ENCODE peak calls at places on chromosomes 12 and 14, in seven cellular contexts. W, F, Q, O, N, T and L are unnamed samples.

GRCh38 chr12:102763016-102763415 is 154.0 kb downstream of the PAH start:
- DNase-seq in W (no peak), F (no peak), Q (no peak), O (no peak), N (no peak), T (no peak), L (no peak)

GRCh38 chr14:90093942-90094595 is 32.3 kb downstream of the KCNK13 start:
- DNase-seq in W (no peak), F (peak), Q (no peak), O (no peak), N (no peak), T (no peak), L (no peak)

GRCh38 chr14:75401356-75401755 is 26.5 kb upstream of the JDP2 start:
- DNase-seq in W (peak), F (no peak), Q (peak), O (no peak), N (no peak), T (no peak), L (no peak)

GRCh38 chr14:63468273-63468672 is 74.9 kb downstream of the PPP2R5E start:
- DNase-seq in W (no peak), F (peak), Q (no peak), O (no peak), N (no peak), T (no peak), L (no peak)

GRCh38 chr12:29427964-29428363 is 47.0 kb upstream of the ERGIC2 start:
- DNase-seq in W (no peak), F (no peak), Q (no peak), O (no peak), N (no peak), T (no peak), L (no peak)

GRCh38 chr14:32710351-32711102 is 228.2 kb upstream of the NPAS3 start:
- DNase-seq in W (no peak), F (no peak), Q (no peak), O (no peak), N (no peak), T (no peak), L (no peak)

GRCh38 chr12:79296871-79297270 is 393.9 kb downstream of the PAWR start:
- DNase-seq in W (no peak), F (no peak), Q (no peak), O (no peak), N (no peak), T (no peak), L (no peak)

GRCh38 chr14:76329150-76329881 is 46.6 kb upstream of the ESRRB start:
- DNase-seq in W (no peak), F (no peak), Q (no peak), O (no peak), N (no peak), T (no peak), L (no peak)

GRCh38 chr12:2634481-2634880 is 160.3 kb upstream of the FKBP4 start:
- DNase-seq in W (no peak), F (no peak), Q (no peak), O (no peak), N (no peak), T (no peak), L (no peak)

GRCh38 chr14:105313381-105314286 is 914 bp upstream of the PACS2 start:
- DNase-seq in W (no peak), F (no peak), Q (no peak), O (no peak), N (peak), T (no peak), L (peak)

GRCh38 chr12:48996794-48997718 is 2.1 kb downstream of the DDN start:
- DNase-seq in W (no peak), F (no peak), Q (peak), O (peak), N (peak), T (no peak), L (no peak)

GRCh38 chr14:55102141-55102547 is 26.9 kb upstream of the LGALS3 start:
- DNase-seq in W (peak), F (peak), Q (peak), O (peak), N (peak), T (no peak), L (peak)

GRCh38 chr12:46222642-46223041 is 46.2 kb downstream of the SLC38A1 start:
- DNase-seq in W (no peak), F (no peak), Q (no peak), O (no peak), N (no peak), T (no peak), L (no peak)

GRCh38 chr12:132872975-132873421 is 14.4 kb downstream of the CHFR start:
- DNase-seq in W (no peak), F (no peak), Q (no peak), O (no peak), N (no peak), T (no peak), L (peak)

GRCh38 chr12:88763536-88764100 is 183.3 kb upstream of the KITLG start:
- DNase-seq in W (no peak), F (peak), Q (no peak), O (no peak), N (no peak), T (no peak), L (no peak)

GRCh38 chr12:121579981-121580868 is 598 bp downstream of the KDM2B start:
- DNase-seq in W (no peak), F (no peak), Q (peak), O (peak), N (peak), T (peak), L (peak)

GRCh38 chr12:31588976-31589375 is 2.0 kb downstream of the DENND5B start:
- DNase-seq in W (no peak), F (no peak), Q (peak), O (no peak), N (no peak), T (no peak), L (no peak)

GRCh38 chr12:15982471-15982870 is 71.3 kb downstream of the DERA start:
- DNase-seq in W (peak), F (peak), Q (peak), O (no peak), N (no peak), T (peak), L (no peak)

GRCh38 chr14:101006008-101006407 is 102.5 kb upstream of the RTL1 start:
- DNase-seq in W (no peak), F (no peak), Q (no peak), O (no peak), N (peak), T (no peak), L (no peak)

GRCh38 chr14:76759589-76759988 is 1.7 kb upstream of the VASH1 start:
- DNase-seq in W (no peak), F (no peak), Q (no peak), O (no peak), N (no peak), T (no peak), L (no peak)

GRCh38 chr14:53062856-53063255 is 90.3 kb downstream of the DDHD1 start:
- DNase-seq in W (peak), F (no peak), Q (no peak), O (no peak), N (no peak), T (no peak), L (no peak)

GRCh38 chr14:50734950-50735697 is 67.0 kb upstream of the SAV1 start:
- DNase-seq in W (no peak), F (peak), Q (no peak), O (no peak), N (no peak), T (no peak), L (no peak)

GRCh38 chr14:77241955-77242354 is 29.1 kb downstream of the NGB start:
- DNase-seq in W (no peak), F (no peak), Q (no peak), O (no peak), N (no peak), T (no peak), L (no peak)

GRCh38 chr12:10722502-10722904 is 620 bp downstream of the YBX3 start:
- DNase-seq in W (no peak), F (no peak), Q (peak), O (peak), N (peak), T (no peak), L (peak)

GRCh38 chr12:114885501-114885900 is 201.5 kb upstream of the TBX3 start:
- DNase-seq in W (no peak), F (no peak), Q (no peak), O (no peak), N (no peak), T (no peak), L (no peak)

GRCh38 chr14:68684466-68685418 is 108.1 kb downstream of the ZFP36L1 start:
- DNase-seq in W (no peak), F (peak), Q (no peak), O (no peak), N (no peak), T (no peak), L (no peak)

GRCh38 chr12:27907766-27908165 is 64.8 kb downstream of the PTHLH start:
- DNase-seq in W (no peak), F (peak), Q (no peak), O (no peak), N (no peak), T (no peak), L (no peak)

GRCh38 chr12:6391013-6391412 is 7.1 kb downstream of the LTBR start:
- DNase-seq in W (no peak), F (no peak), Q (no peak), O (no peak), N (no peak), T (no peak), L (no peak)

GRCh38 chr14:91830777-91831176 is 36.6 kb downstream of the TC2N start:
- DNase-seq in W (no peak), F (no peak), Q (no peak), O (no peak), N (no peak), T (no peak), L (no peak)